ENCODE peak calls at places on chromosomes 12 and 14, in eight cellular contexts. D, H, O, L, N, T, E and Y are unnamed samples.

GRCh38 chr12:13000935-13001724 is 1.1 kb upstream of the HEBP1 start:
- DNase-seq in N (peak; percentile 32), D (peak; percentile 30), T (peak; percentile 66), E (peak; percentile 87), H (peak; percentile 46), L (peak; percentile 68), O (peak; percentile 60), Y (peak; percentile 75)

GRCh38 chr12:76445469-76445868 is 97.3 kb upstream of the BBS10 start:
- DNase-seq in D (no peak), T (no peak), O (no peak), H (no peak), L (no peak), N (peak; percentile 21), E (no peak), Y (no peak)

GRCh38 chr14:63192085-63192484 is 12.2 kb upstream of the RHOJ start:
- DNase-seq in O (no peak), H (no peak), L (no peak), E (no peak), T (no peak), N (peak; percentile 23), D (no peak), Y (no peak)

GRCh38 chr12:131133015-131133905 is 179.6 kb downstream of the ADGRD1 start:
- DNase-seq in O (no peak), E (no peak), D (no peak), L (no peak), T (peak; percentile 69), H (no peak), N (no peak), Y (peak; percentile 81)

GRCh38 chr12:77924703-77925102 is 94.0 kb downstream of the NAV3 start:
- DNase-seq in E (peak; percentile 15), L (peak; percentile 57), O (no peak), N (peak; percentile 52), D (no peak), T (no peak), H (no peak), Y (no peak)

GRCh38 chr12:8078400-8078799 is 3.7 kb upstream of the NECAP1 start:
- DNase-seq in E (peak; percentile 59), H (peak; percentile 22), T (no peak), D (no peak), L (peak; percentile 78), O (peak; percentile 78), N (peak; percentile 87), Y (no peak)

GRCh38 chr14:89013098-89013504 is 188.7 kb downstream of the TTC8 start:
- DNase-seq in D (no peak), N (peak; percentile 11), H (peak; percentile 79), T (no peak), E (peak; percentile 70), O (no peak), L (peak; percentile 32), Y (no peak)

GRCh38 chr12:24991209-24992049 is 42.5 kb upstream of the BCAT1 start:
- DNase-seq in H (no peak), N (peak; percentile 75), T (no peak), E (peak; percentile 72), O (peak; percentile 68), L (peak; percentile 63), D (peak; percentile 21), Y (no peak)

GRCh38 chr12:88781909-88782308 is 201.6 kb upstream of the KITLG start:
- DNase-seq in D (no peak), N (peak; percentile 31), O (no peak), T (no peak), L (peak; percentile 2), E (no peak), H (no peak), Y (no peak)

GRCh38 chr14:47259796-47260195 is 415.6 kb downstream of the MDGA2 start:
- DNase-seq in O (no peak), T (no peak), H (no peak), L (no peak), E (no peak), D (no peak), N (no peak), Y (no peak)

GRCh38 chr12:89098390-89099102 is 253.8 kb downstream of the DUSP6 start:
- DNase-seq in D (no peak), O (no peak), E (peak; percentile 13), T (no peak), L (peak; percentile 40), N (peak; percentile 7), H (no peak), Y (no peak)

GRCh38 chr12:43143278-43143677 is 408.7 kb downstream of the ADAMTS20 start:
- DNase-seq in E (no peak), D (no peak), T (no peak), H (no peak), L (no peak), O (no peak), N (no peak), Y (no peak)

GRCh38 chr12:50282581-50283229 is 615 bp downstream of the LIMA1 start:
- DNase-seq in E (no peak), N (peak; percentile 77), L (peak; percentile 46), D (no peak), O (peak; percentile 6), T (no peak), H (peak; percentile 17), Y (no peak)

GRCh38 chr12:121530600-121531355 is 50.0 kb downstream of the KDM2B start:
- DNase-seq in O (peak; percentile 64), T (peak; percentile 73), D (peak; percentile 11), N (peak; percentile 88), E (peak; percentile 28), L (peak; percentile 74), H (peak; percentile 69), Y (peak; percentile 78)

GRCh38 chr14:33280646-33281045 is 342.0 kb downstream of the NPAS3 start:
- DNase-seq in O (no peak), E (no peak), N (no peak), D (no peak), T (no peak), L (peak; percentile 33), H (no peak), Y (no peak)

GRCh38 chr12:116426391-116427136 is 132.6 kb upstream of the MAP1LC3B2 start:
- DNase-seq in L (peak; percentile 97), D (peak; percentile 98), N (peak; percentile 98), O (no peak), E (peak; percentile 91), H (peak; percentile 27), T (peak; percentile 88), Y (peak; percentile 74)

GRCh38 chr12:2580821-2581220 is 213.9 kb upstream of the FKBP4 start:
- DNase-seq in T (no peak), L (peak; percentile 86), O (no peak), N (peak; percentile 83), D (no peak), E (no peak), H (no peak), Y (no peak)

GRCh38 chr12:114407034-114407420 is 1.1 kb upstream of the TBX5 start:
- DNase-seq in O (no peak), T (no peak), L (no peak), D (no peak), H (no peak), E (no peak), N (peak; percentile 36), Y (no peak)

GRCh38 chr14:31895206-31895605 is 181.9 kb upstream of the ARHGAP5 start:
- DNase-seq in H (no peak), L (peak; percentile 76), O (no peak), D (peak; percentile 38), T (no peak), N (peak; percentile 89), E (peak; percentile 26), Y (no peak)

GRCh38 chr14:101903111-101903561 is 61.2 kb upstream of the DYNC1H1 start:
- DNase-seq in N (no peak), T (no peak), E (no peak), H (no peak), O (no peak), D (no peak), L (no peak), Y (peak; percentile 88)

GRCh38 chr14:78721756-78722455 is 551.7 kb downstream of the NRXN3 start:
- DNase-seq in D (no peak), L (no peak), E (no peak), N (no peak), H (no peak), T (no peak), O (no peak), Y (no peak)

GRCh38 chr14:106620368-106620767 is 1094.0 kb downstream of the TMEM121 start:
- DNase-seq in O (no peak), E (no peak), T (no peak), H (no peak), N (no peak), L (no peak), D (no peak), Y (no peak)
- H3K4me1 ChIP-seq in O (no peaks in the 10 kb centered on the region), E (no peaks in the 10 kb centered on the region), T (no peaks in the 10 kb centered on the region), H (no peaks in the 10 kb centered on the region), N (no peaks in the 10 kb centered on the region), L (no peaks in the 10 kb centered on the region), D (no peaks in the 10 kb centered on the region), Y (no peaks in the 10 kb centered on the region)

GRCh38 chr12:101243616-101244015 is 33.6 kb upstream of the SLC5A8 start:
- DNase-seq in H (no peak), T (no peak), D (no peak), O (no peak), L (no peak), N (no peak), E (no peak), Y (no peak)

GRCh38 chr12:101238806-101239329 is 28.8 kb upstream of the SLC5A8 start:
- DNase-seq in E (no peak), D (no peak), O (no peak), T (no peak), N (no peak), L (no peak), H (no peak), Y (no peak)

DNA sequence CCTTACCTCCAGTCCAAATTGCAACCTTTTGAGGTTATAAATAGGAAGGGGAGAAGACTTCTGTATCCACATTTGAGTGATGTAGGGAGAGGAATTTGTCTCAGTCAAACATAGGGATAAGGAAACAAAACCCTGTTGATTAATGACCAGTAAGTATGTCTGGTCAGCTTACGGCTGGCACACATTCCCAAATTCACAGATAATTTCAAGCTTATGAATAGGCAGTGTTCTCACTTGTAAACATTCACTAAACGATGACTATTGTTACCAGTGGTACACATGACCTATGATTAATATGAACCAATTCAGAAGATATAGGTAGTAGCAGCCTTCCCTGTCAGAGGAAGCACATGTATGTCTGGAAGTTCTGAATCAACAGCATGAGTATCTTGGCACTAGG is 33.0 kb upstream of the SLC5A8 start:
- DNase-seq in N (no peak), T (no peak), E (no peak), L (no peak), H (no peak), O (no peak), D (no peak), Y (no peak)
- H3K27ac ChIP-seq in N (no peak overlapping the region), T (no peak overlapping the region), E (no peak overlapping the region), L (no peak overlapping the region), H (no peak overlapping the region), O (no peak overlapping the region), D (no peak overlapping the region), Y (no peak overlapping the region)

GRCh38 chr14:90556666-90557450 is 160.0 kb downstream of the CALM1 start:
- DNase-seq in E (peak; percentile 28), T (no peak), N (no peak), L (no peak), O (no peak), D (no peak), H (no peak), Y (no peak)
- H3K4me1 ChIP-seq in E (peaks cover 15% of the 10 kb centered on the region), T (peaks cover 3% of the 10 kb centered on the region), N (no peaks in the 10 kb centered on the region), L (peaks cover 18% of the 10 kb centered on the region), O (no peaks in the 10 kb centered on the region), D (peaks cover 12% of the 10 kb centered on the region), H (peaks cover 10% of the 10 kb centered on the region), Y (no peaks in the 10 kb centered on the region)

GRCh38 chr12:14482361-14482760 is 85.3 kb downstream of the PLBD1 start:
- DNase-seq in O (no peak), N (no peak), T (no peak), H (no peak), D (no peak), E (no peak), L (no peak), Y (no peak)
- H3K27ac ChIP-seq in O (no peak overlapping the region), N (no peak overlapping the region), T (no peak overlapping the region), H (no peak overlapping the region), D (no peak overlapping the region), E (no peak overlapping the region), L (no peak overlapping the region), Y (no peak overlapping the region)